ENCODE peak calls at places on chromosome 17, in nine cellular contexts. One of them, this sample, is unnamed. For H3K27me3, the result is how much of the 10 kb centered on the place peaks cover.

GRCh38 chr17:48471807-48472484 is 41.9 kb upstream of the SKAP1 start:
- DNase-seq in GM23338: peak
- DNase-seq in CD4-positive, alpha-beta T cell: no peak
- DNase-seq in breast epithelium: no peak
- DNase-seq in PC-3: no peak
- DNase-seq in cardiac muscle cell: no peak
- DNase-seq in Panc1: no peak
- DNase-seq in fibroblast of lung: no peak
- DNase-seq in colonic mucosa: no peak
- DNase-seq in this sample: no peak

GRCh38 chr17:28478940-28479615 is 5.6 kb downstream of the SLC13A2 start:
- DNase-seq in GM23338: no peak
- DNase-seq in CD4-positive, alpha-beta T cell: no peak
- DNase-seq in breast epithelium: no peak
- DNase-seq in PC-3: peak
- DNase-seq in cardiac muscle cell: no peak
- DNase-seq in Panc1: no peak
- DNase-seq in fibroblast of lung: no peak
- DNase-seq in colonic mucosa: no peak
- DNase-seq in this sample: no peak

GRCh38 chr17:50708050-50709000 is 611 bp upstream of the ANKRD40 start:
- DNase-seq in GM23338: no peak
- DNase-seq in CD4-positive, alpha-beta T cell: no peak
- DNase-seq in breast epithelium: no peak
- DNase-seq in PC-3: peak
- DNase-seq in cardiac muscle cell: no peak
- DNase-seq in Panc1: no peak
- DNase-seq in fibroblast of lung: no peak
- DNase-seq in colonic mucosa: no peak
- DNase-seq in this sample: no peak

GRCh38 chr17:80921159-80921558 is 70.5 kb upstream of the CHMP6 start:
- DNase-seq in GM23338: no peak
- DNase-seq in CD4-positive, alpha-beta T cell: no peak
- DNase-seq in breast epithelium: no peak
- DNase-seq in PC-3: no peak
- DNase-seq in cardiac muscle cell: no peak
- DNase-seq in Panc1: no peak
- DNase-seq in fibroblast of lung: no peak
- DNase-seq in colonic mucosa: no peak
- DNase-seq in this sample: peak

GRCh38 chr17:58960068-58960467 is 146.6 kb downstream of the TRIM37 start:
- DNase-seq in GM23338: peak
- DNase-seq in CD4-positive, alpha-beta T cell: no peak
- DNase-seq in breast epithelium: no peak
- DNase-seq in PC-3: peak
- DNase-seq in cardiac muscle cell: peak
- DNase-seq in Panc1: no peak
- DNase-seq in fibroblast of lung: peak
- DNase-seq in colonic mucosa: peak
- DNase-seq in this sample: no peak

GRCh38 chr17:65495255-65496060 is 66.0 kb downstream of the AXIN2 start:
- DNase-seq in GM23338: peak
- DNase-seq in CD4-positive, alpha-beta T cell: peak
- DNase-seq in breast epithelium: no peak
- DNase-seq in PC-3: no peak
- DNase-seq in cardiac muscle cell: peak
- DNase-seq in Panc1: no peak
- DNase-seq in fibroblast of lung: peak
- DNase-seq in colonic mucosa: peak
- DNase-seq in this sample: no peak

GRCh38 chr17:37405955-37406634 is 541 bp downstream of the ACACA start:
- DNase-seq in GM23338: no peak
- DNase-seq in CD4-positive, alpha-beta T cell: no peak
- DNase-seq in breast epithelium: no peak
- DNase-seq in PC-3: no peak
- DNase-seq in cardiac muscle cell: no peak
- DNase-seq in Panc1: no peak
- DNase-seq in fibroblast of lung: peak
- DNase-seq in colonic mucosa: no peak
- DNase-seq in this sample: no peak

GRCh38 chr17:73313526-73314127 is 1.8 kb upstream of the CDC42EP4 start:
- DNase-seq in GM23338: peak
- DNase-seq in CD4-positive, alpha-beta T cell: no peak
- DNase-seq in breast epithelium: no peak
- DNase-seq in PC-3: no peak
- DNase-seq in cardiac muscle cell: no peak
- DNase-seq in Panc1: no peak
- DNase-seq in fibroblast of lung: no peak
- DNase-seq in colonic mucosa: no peak
- DNase-seq in this sample: no peak

GRCh38 chr17:280216-280615 is 72.4 kb downstream of the RPH3AL start:
- DNase-seq in GM23338: no peak
- DNase-seq in CD4-positive, alpha-beta T cell: no peak
- DNase-seq in breast epithelium: no peak
- DNase-seq in PC-3: no peak
- DNase-seq in cardiac muscle cell: no peak
- DNase-seq in Panc1: no peak
- DNase-seq in fibroblast of lung: no peak
- DNase-seq in colonic mucosa: peak
- DNase-seq in this sample: no peak

GRCh38 chr17:49952209-49952911 is 16.6 kb upstream of the DLX4 start:
- DNase-seq in GM23338: peak
- DNase-seq in CD4-positive, alpha-beta T cell: peak
- DNase-seq in breast epithelium: peak
- DNase-seq in PC-3: peak
- DNase-seq in cardiac muscle cell: peak
- DNase-seq in Panc1: peak
- DNase-seq in fibroblast of lung: peak
- DNase-seq in colonic mucosa: peak
- DNase-seq in this sample: peak

GRCh38 chr17:79213305-79213704 is 138.7 kb downstream of the ENGASE start:
- DNase-seq in GM23338: peak
- DNase-seq in CD4-positive, alpha-beta T cell: no peak
- DNase-seq in breast epithelium: no peak
- DNase-seq in PC-3: no peak
- DNase-seq in cardiac muscle cell: no peak
- DNase-seq in Panc1: no peak
- DNase-seq in fibroblast of lung: no peak
- DNase-seq in colonic mucosa: no peak
- DNase-seq in this sample: no peak

GRCh38 chr17:10802487-10803284 is 1.2 kb downstream of the TMEM238L start:
- DNase-seq in GM23338: no peak
- DNase-seq in CD4-positive, alpha-beta T cell: no peak
- DNase-seq in breast epithelium: no peak
- DNase-seq in PC-3: no peak
- DNase-seq in cardiac muscle cell: no peak
- DNase-seq in Panc1: no peak
- DNase-seq in fibroblast of lung: no peak
- DNase-seq in colonic mucosa: peak
- DNase-seq in this sample: no peak

GRCh38 chr17:58831780-58832179 is 76.1 kb downstream of the PPM1E start:
- DNase-seq in GM23338: no peak
- DNase-seq in CD4-positive, alpha-beta T cell: no peak
- DNase-seq in breast epithelium: no peak
- DNase-seq in PC-3: no peak
- DNase-seq in cardiac muscle cell: no peak
- DNase-seq in Panc1: no peak
- DNase-seq in fibroblast of lung: no peak
- DNase-seq in colonic mucosa: no peak
- DNase-seq in this sample: no peak

GRCh38 chr17:49280061-49280460 is 49.5 kb upstream of the PHOSPHO1 start:
- DNase-seq in GM23338: no peak
- DNase-seq in CD4-positive, alpha-beta T cell: no peak
- DNase-seq in breast epithelium: no peak
- DNase-seq in PC-3: no peak
- DNase-seq in cardiac muscle cell: no peak
- DNase-seq in Panc1: no peak
- DNase-seq in fibroblast of lung: no peak
- DNase-seq in colonic mucosa: no peak
- DNase-seq in this sample: no peak

GRCh38 chr17:5526821-5527598 is 40.6 kb downstream of the MIS12 start:
- DNase-seq in GM23338: no peak
- DNase-seq in CD4-positive, alpha-beta T cell: no peak
- DNase-seq in breast epithelium: no peak
- DNase-seq in PC-3: peak
- DNase-seq in cardiac muscle cell: peak
- DNase-seq in Panc1: peak
- DNase-seq in fibroblast of lung: peak
- DNase-seq in colonic mucosa: peak
- DNase-seq in this sample: peak

DNA sequence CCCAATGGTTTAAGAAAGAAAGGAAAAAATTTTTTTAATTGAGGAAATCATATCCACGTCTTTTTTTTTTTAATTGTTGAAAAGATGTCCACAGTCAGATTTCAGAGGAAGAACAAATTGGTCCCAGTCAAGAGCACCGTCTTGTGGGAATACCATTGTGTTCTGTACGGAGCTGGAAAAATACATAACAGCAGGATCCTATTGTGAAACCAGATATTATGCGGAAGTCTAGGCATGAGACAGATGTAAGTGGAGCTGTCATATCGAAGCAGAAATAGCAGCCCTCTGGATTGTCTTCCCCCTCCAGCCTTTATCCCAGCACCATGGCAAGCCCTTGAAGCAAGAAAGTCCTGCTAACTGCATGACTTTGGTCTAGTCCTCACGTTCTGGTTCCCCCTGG is 391.6 kb upstream of the ASIC2 start:
- DNase-seq in GM23338: no peak
- DNase-seq in CD4-positive, alpha-beta T cell: no peak
- DNase-seq in breast epithelium: no peak
- DNase-seq in PC-3: no peak
- DNase-seq in cardiac muscle cell: no peak
- DNase-seq in Panc1: no peak
- DNase-seq in fibroblast of lung: no peak
- DNase-seq in colonic mucosa: no peak
- DNase-seq in this sample: no peak
- H3K27me3 ChIP-seq in GM23338: under half
- H3K27me3 ChIP-seq in CD4-positive, alpha-beta T cell: under half
- H3K27me3 ChIP-seq in breast epithelium: under half
- H3K27me3 ChIP-seq in PC-3: under half
- H3K27me3 ChIP-seq in cardiac muscle cell: under half
- H3K27me3 ChIP-seq in Panc1: under half
- H3K27me3 ChIP-seq in fibroblast of lung: under half
- H3K27me3 ChIP-seq in colonic mucosa: under half
- H3K27me3 ChIP-seq in this sample: under half

GRCh38 chr17:78137392-78138203 is 7.0 kb downstream of the TMC8 start:
- DNase-seq in GM23338: peak
- DNase-seq in CD4-positive, alpha-beta T cell: no peak
- DNase-seq in breast epithelium: no peak
- DNase-seq in PC-3: no peak
- DNase-seq in cardiac muscle cell: no peak
- DNase-seq in Panc1: no peak
- DNase-seq in fibroblast of lung: no peak
- DNase-seq in colonic mucosa: no peak
- DNase-seq in this sample: no peak
- TF ChIP-seq CTCF in GM23338: peak
- TF ChIP-seq CTCF in CD4-positive, alpha-beta T cell: peak
- TF ChIP-seq CTCF in breast epithelium: no peak
- TF ChIP-seq CTCF in PC-3: peak
- TF ChIP-seq CTCF in cardiac muscle cell: peak
- TF ChIP-seq CTCF in Panc1: peak
- TF ChIP-seq CTCF in fibroblast of lung: peak
- TF ChIP-seq CTCF in colonic mucosa: no peak
- TF ChIP-seq CTCF in this sample: peak

GRCh38 chr17:74761931-74762330 is 13.5 kb downstream of the NHERF1 start:
- DNase-seq in GM23338: no peak
- DNase-seq in CD4-positive, alpha-beta T cell: no peak
- DNase-seq in breast epithelium: no peak
- DNase-seq in PC-3: no peak
- DNase-seq in cardiac muscle cell: no peak
- DNase-seq in Panc1: no peak
- DNase-seq in fibroblast of lung: no peak
- DNase-seq in colonic mucosa: no peak
- DNase-seq in this sample: no peak
- H3K27me3 ChIP-seq in GM23338: under half
- H3K27me3 ChIP-seq in CD4-positive, alpha-beta T cell: under half
- H3K27me3 ChIP-seq in breast epithelium: under half
- H3K27me3 ChIP-seq in PC-3: under half
- H3K27me3 ChIP-seq in cardiac muscle cell: under half
- H3K27me3 ChIP-seq in Panc1: under half
- H3K27me3 ChIP-seq in fibroblast of lung: under half
- H3K27me3 ChIP-seq in colonic mucosa: under half
- H3K27me3 ChIP-seq in this sample: under half

GRCh38 chr17:39655105-39655504 is 10.0 kb upstream of the TCAP start:
- DNase-seq in GM23338: no peak
- DNase-seq in CD4-positive, alpha-beta T cell: no peak
- DNase-seq in breast epithelium: no peak
- DNase-seq in PC-3: no peak
- DNase-seq in cardiac muscle cell: no peak
- DNase-seq in Panc1: no peak
- DNase-seq in fibroblast of lung: no peak
- DNase-seq in colonic mucosa: no peak
- DNase-seq in this sample: no peak

GRCh38 chr17:39653316-39653661 is 11.9 kb upstream of the TCAP start:
- DNase-seq in GM23338: no peak
- DNase-seq in CD4-positive, alpha-beta T cell: no peak
- DNase-seq in breast epithelium: no peak
- DNase-seq in PC-3: no peak
- DNase-seq in cardiac muscle cell: no peak
- DNase-seq in Panc1: no peak
- DNase-seq in fibroblast of lung: no peak
- DNase-seq in colonic mucosa: no peak
- DNase-seq in this sample: no peak

GRCh38 chr17:39651908-39652634 is 13.1 kb upstream of the TCAP start:
- DNase-seq in GM23338: no peak
- DNase-seq in CD4-positive, alpha-beta T cell: no peak
- DNase-seq in breast epithelium: no peak
- DNase-seq in PC-3: no peak
- DNase-seq in cardiac muscle cell: no peak
- DNase-seq in Panc1: no peak
- DNase-seq in fibroblast of lung: no peak
- DNase-seq in colonic mucosa: no peak
- DNase-seq in this sample: no peak

GRCh38 chr17:39653662-39654331 is 11.4 kb upstream of the TCAP start:
- DNase-seq in GM23338: peak
- DNase-seq in CD4-positive, alpha-beta T cell: peak
- DNase-seq in breast epithelium: no peak
- DNase-seq in PC-3: peak
- DNase-seq in cardiac muscle cell: peak
- DNase-seq in Panc1: no peak
- DNase-seq in fibroblast of lung: no peak
- DNase-seq in colonic mucosa: peak
- DNase-seq in this sample: peak

DNA sequence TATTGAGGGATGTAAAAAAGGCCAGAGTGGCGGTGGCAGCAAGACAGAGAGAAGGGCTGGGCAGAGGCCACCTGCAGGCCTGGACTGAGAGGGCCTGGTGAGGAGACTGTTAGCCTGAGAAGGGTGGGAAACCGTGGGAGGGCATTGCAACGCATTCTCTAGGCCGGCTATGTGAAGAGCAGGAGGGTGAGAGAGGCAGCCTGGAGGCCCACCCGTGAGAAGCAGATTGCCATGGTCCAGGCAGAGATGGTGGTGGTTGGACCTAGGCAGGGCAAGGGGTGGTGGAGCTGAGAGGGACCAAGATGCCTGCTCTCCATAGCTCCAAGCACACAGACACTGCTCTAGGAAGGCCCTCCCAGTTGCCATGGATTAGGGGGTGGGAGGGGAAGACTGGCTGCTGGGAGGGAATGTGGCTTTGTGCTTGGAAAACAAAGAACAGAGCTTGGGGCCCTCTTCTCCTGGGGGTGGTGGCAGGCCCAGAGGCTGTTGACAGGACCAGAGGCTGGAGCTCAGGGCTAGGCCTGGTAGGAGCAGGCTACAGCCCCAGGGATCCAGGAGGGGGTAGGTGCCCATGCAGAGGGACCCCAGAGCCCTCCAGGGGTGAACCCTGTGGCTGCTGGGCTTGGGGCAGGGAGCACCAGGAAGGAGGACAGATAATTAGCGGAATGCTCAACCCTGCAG is 12.4 kb upstream of the TCAP start:
- DNase-seq in GM23338: peak
- DNase-seq in CD4-positive, alpha-beta T cell: no peak
- DNase-seq in breast epithelium: no peak
- DNase-seq in PC-3: no peak
- DNase-seq in cardiac muscle cell: peak
- DNase-seq in Panc1: no peak
- DNase-seq in fibroblast of lung: no peak
- DNase-seq in colonic mucosa: no peak
- DNase-seq in this sample: no peak
- TF ChIP-seq CTCF in GM23338: no peak
- TF ChIP-seq CTCF in CD4-positive, alpha-beta T cell: no peak
- TF ChIP-seq CTCF in breast epithelium: no peak
- TF ChIP-seq CTCF in PC-3: no peak
- TF ChIP-seq CTCF in cardiac muscle cell: no peak
- TF ChIP-seq CTCF in Panc1: no peak
- TF ChIP-seq CTCF in fibroblast of lung: no peak
- TF ChIP-seq CTCF in colonic mucosa: no peak
- TF ChIP-seq CTCF in this sample: no peak